ENCODE peak calls at places on chromosomes 16 and 17, in seven cellular contexts. R is SK-N-SH, C is GM12878, B is HCT116, U is K562, P is HepG2, A is H1. Z is an unnamed sample.

GRCh38 chr17:19386974-19387920 is at the start of gene MFAP4:
- DNase-seq in R (peak; percentile 91), C (no peak), B (no peak), U (no peak), P (no peak), A (peak; percentile 66), Z (no peak)

GRCh38 chr16:65023802-65024201 is 98.1 kb downstream of the CDH11 start:
- DNase-seq in R (no peak), C (no peak), B (no peak), U (no peak), P (no peak), A (no peak), Z (no peak)

GRCh38 chr16:282944-283744 is at the start of gene PDIA2:
- DNase-seq in R (no peak), C (no peak), B (no peak), U (no peak), P (no peak), A (no peak), Z (no peak)

GRCh38 chr17:77429985-77430752 is 289.4 kb downstream of the SEC14L1 start:
- DNase-seq in R (peak; percentile 93), C (no peak), B (peak; percentile 48), U (peak; percentile 88), P (peak; percentile 97), A (peak; percentile 95), Z (peak; percentile 79)

GRCh38 chr16:59698341-59698979 is 964.3 kb upstream of the GOT2 start:
- DNase-seq in R (no peak), C (no peak), B (no peak), U (no peak), P (no peak), A (no peak), Z (no peak)

GRCh38 chr17:77881545-77881944 is 77.0 kb upstream of the TNRC6C start:
- DNase-seq in R (peak; percentile 86), C (peak; percentile 89), B (no peak), U (peak; percentile 71), P (no peak), A (no peak), Z (no peak)

GRCh38 chr17:57097832-57098421 is 12.9 kb downstream of the AKAP1 start:
- DNase-seq in R (peak; percentile 77), C (no peak), B (no peak), U (no peak), P (no peak), A (no peak), Z (peak; percentile 38)

GRCh38 chr17:74199306-74200092 is 4.0 kb upstream of the RPL38 start:
- DNase-seq in R (peak; percentile 93), C (no peak), B (no peak), U (peak; percentile 77), P (peak; percentile 52), A (peak; percentile 97), Z (peak; percentile 75)

GRCh38 chr16:27195941-27196595 is 7.3 kb upstream of the KDM8 start:
- DNase-seq in R (no peak), C (no peak), B (no peak), U (no peak), P (no peak), A (no peak), Z (no peak)

GRCh38 chr16:1984347-1985225 is 593 bp downstream of the GFER start:
- DNase-seq in R (no peak), C (no peak), B (no peak), U (peak; percentile 56), P (peak; percentile 39), A (no peak), Z (no peak)

GRCh38 chr17:70405492-70406220 is 236.3 kb downstream of the KCNJ2 start:
- DNase-seq in R (no peak), C (peak; percentile 41), B (peak; percentile 4), U (peak; percentile 9), P (no peak), A (no peak), Z (peak; percentile 70)

DNA sequence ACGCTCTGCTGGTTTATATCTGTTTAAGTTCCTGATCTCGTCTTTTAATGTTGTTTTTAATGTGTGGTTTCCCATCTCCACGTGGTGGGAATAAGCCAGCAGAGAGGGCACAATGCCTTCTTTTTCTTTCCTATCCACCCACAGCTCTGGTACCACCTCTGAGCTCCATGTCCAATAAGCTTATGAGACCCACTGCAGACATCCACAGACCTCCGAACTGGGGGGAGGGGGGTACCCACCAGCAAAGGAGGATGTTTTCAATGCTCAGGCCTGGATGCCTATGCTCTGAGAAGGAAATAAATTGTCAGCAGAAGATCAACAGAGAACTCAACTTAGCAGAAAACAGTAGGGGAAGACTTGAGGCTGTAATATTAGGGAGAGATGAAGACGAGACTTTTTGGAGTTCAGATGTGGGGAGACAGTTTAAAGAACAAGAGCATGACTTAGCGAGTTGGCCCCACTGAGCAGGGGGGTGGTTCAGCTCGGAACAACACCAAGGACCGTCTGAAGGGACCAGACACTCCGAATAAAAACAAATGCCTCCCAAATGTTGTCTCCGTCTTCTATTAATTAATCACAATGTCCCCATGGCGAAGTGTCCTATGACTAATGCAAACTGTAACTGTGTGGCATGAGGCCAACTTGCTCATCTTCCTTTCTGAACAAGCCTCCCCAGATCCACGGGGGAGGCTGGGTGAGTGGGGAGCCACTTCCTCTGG is 62.7 kb downstream of the GAS7 start:
- DNase-seq in R (no peak), C (no peak), B (no peak), U (no peak), P (no peak), A (no peak), Z (no peak)
- TF ChIP-seq JUND in R (no peak), C (no peak), B (no peak), U (no peak), P (no peak), A (no peak), Z (no peak)

GRCh38 chr17:21186399-21187187 is 27.4 kb downstream of the TMEM11 start:
- DNase-seq in R (no peak), C (no peak), B (no peak), U (no peak), P (no peak), A (no peak), Z (no peak)
- TF ChIP-seq JUND in R (no peak), C (no peak), B (no peak), U (no peak), P (no peak), A (no peak), Z (no peak)

GRCh38 chr17:31313982-31314787 is at the start of gene EVI2B:
- DNase-seq in R (no peak), C (peak; percentile 66), B (no peak), U (peak; percentile 47), P (no peak), A (no peak), Z (no peak)
- TF ChIP-seq JUND in R (peak; percentile 14), C (no peak), B (no peak), U (peak; percentile 87), P (no peak), A (no peak), Z (no peak)

DNA sequence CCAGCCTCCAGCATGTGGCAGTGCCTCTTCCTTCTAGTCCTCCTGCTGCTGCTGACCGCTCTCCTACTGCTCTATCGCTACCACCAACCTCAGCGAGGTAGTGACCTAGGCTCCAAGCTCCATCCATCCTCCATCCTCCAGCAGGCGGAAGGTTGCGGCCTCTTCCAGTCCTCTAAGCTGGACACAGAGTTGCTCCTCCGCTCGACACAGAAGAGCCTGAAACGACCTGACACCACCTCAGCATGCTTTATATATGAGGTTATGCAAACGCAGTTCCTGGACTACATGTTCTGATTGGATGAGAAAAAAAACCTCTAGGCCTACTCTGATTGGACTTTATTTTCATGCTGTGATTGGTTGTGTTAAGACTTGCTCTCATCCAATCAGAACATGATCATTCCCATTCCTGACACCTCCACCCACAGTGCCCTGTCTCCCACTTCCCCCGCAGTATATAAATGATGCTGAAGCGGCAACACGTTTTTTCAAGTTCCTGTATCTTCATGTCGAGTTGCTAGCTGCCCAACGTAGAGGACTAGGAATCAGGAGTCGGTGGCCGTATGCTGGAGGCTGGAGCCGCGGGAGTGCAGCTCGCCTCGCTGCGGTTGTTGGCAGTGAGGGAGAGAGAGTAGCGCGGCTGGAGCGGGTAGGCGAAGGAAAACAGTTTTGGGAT is 398.1 kb downstream of the KCNJ18 start:
- DNase-seq in R (no peak), C (no peak), B (no peak), U (peak; percentile 93), P (no peak), A (no peak), Z (no peak)
- TF ChIP-seq JUND in R (no peak), C (no peak), B (no peak), U (no peak), P (no peak), A (no peak), Z (no peak)

GRCh38 chr16:84617631-84618427 is at the start of gene COTL1:
- DNase-seq in R (peak; percentile 97), C (no peak), B (peak; percentile 96), U (peak; percentile 99), P (peak; percentile 87), A (peak; percentile 90), Z (peak; percentile 96)

GRCh38 chr16:84614914-84615813 is 2.7 kb downstream of the COTL1 start:
- DNase-seq in R (no peak), C (no peak), B (no peak), U (no peak), P (no peak), A (no peak), Z (no peak)

GRCh38 chr16:84618428-84619102 is 687 bp upstream of the COTL1 start:
- DNase-seq in R (peak; percentile 63), C (no peak), B (peak; percentile 99), U (peak; percentile 81), P (peak; percentile 65), A (peak; percentile 80), Z (peak; percentile 72)

GRCh38 chr16:84617068-84617630 is 729 bp downstream of the COTL1 start:
- DNase-seq in R (peak; percentile 65), C (no peak), B (no peak), U (peak; percentile 49), P (no peak), A (peak; percentile 78), Z (peak; percentile 47)

DNA sequence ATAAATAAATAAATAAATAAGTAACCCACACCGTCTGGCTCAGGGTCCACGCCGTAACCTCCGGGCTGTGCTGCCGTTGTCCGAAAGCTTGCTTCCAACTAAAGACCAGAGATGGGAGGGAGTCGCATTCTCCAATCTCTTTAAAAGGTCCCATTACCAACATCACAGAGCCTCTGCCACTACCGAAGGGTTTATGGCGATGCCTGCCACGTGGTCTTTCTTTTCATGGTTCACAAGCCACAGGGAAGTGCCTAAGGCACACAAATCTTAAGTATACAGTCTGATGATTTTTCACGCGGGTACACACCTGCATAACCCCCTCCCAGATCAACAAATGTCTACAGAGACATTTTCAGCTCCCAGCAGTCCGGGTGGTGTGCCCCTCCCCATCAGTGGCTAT is 1.4 kb downstream of the COTL1 start:
- DNase-seq in R (no peak), C (no peak), B (no peak), U (no peak), P (no peak), A (no peak), Z (no peak)
- TF ChIP-seq JUND in R (no peak), C (no peak), B (no peak), U (no peak), P (no peak), A (no peak), Z (no peak)

GRCh38 chr16:19135896-19136438 is 22.2 kb downstream of the ITPRIPL2 start:
- DNase-seq in R (no peak), C (no peak), B (no peak), U (peak; percentile 62), P (no peak), A (no peak), Z (peak; percentile 53)
- TF ChIP-seq JUND in R (no peak), C (no peak), B (peak; percentile 69), U (no peak), P (no peak), A (no peak), Z (no peak)